ENCODE peak calls at places on chromosomes 1 and 21, in seven cellular contexts. R, M, H, F, A, G and S are unnamed samples.

GRCh38 chr1:26471498-26472329 is 526 bp upstream of the HMGN2 start:
- DNase-seq in H (peak; percentile 80), F (peak; percentile 81), G (peak; percentile 18), M (no peak), A (no peak), R (peak; percentile 57), S (peak; percentile 90)

GRCh38 chr1:58755468-58755872 is 28.4 kb downstream of the JUN start:
- DNase-seq in G (peak; percentile 41), H (peak; percentile 71), M (no peak), F (peak; percentile 68), R (peak; percentile 38), A (no peak), S (peak; percentile 69)

GRCh38 chr21:31180256-31181088 is 142.2 kb upstream of the KRTAP19-8 start:
- DNase-seq in A (no peak), M (no peak), G (peak; percentile 9), F (no peak), H (no peak), R (no peak), S (no peak)

GRCh38 chr1:26391450-26391849 is 18.9 kb upstream of the ZNF683 start:
- DNase-seq in G (peak; percentile 68), R (no peak), H (no peak), F (no peak), M (peak; percentile 31), A (no peak), S (no peak)

GRCh38 chr1:12177999-12178441 is 11.2 kb downstream of the TNFRSF1B start:
- DNase-seq in M (no peak), R (peak; percentile 63), H (peak; percentile 79), G (no peak), A (no peak), F (peak; percentile 78), S (peak; percentile 82)

GRCh38 chr1:174692313-174692712 is 244.5 kb downstream of the GPR52 start:
- DNase-seq in A (no peak), H (no peak), M (no peak), F (no peak), G (no peak), R (no peak), S (no peak)

GRCh38 chr1:175978476-175978875 is 228.6 kb downstream of the COP1 start:
- DNase-seq in G (no peak), H (no peak), R (no peak), M (no peak), F (no peak), A (no peak), S (no peak)

GRCh38 chr1:243982451-243983018 is 68.5 kb upstream of the ZBTB18 start:
- DNase-seq in R (no peak), F (no peak), H (no peak), A (no peak), G (no peak), M (no peak), S (no peak)

GRCh38 chr1:145942891-145943290 is 14.9 kb downstream of the LIX1L start:
- DNase-seq in A (no peak), M (no peak), G (no peak), H (no peak), R (no peak), F (no peak), S (no peak)

GRCh38 chr1:72286401-72286800 is 4.1 kb upstream of the NEGR1 start:
- DNase-seq in R (no peak), F (no peak), H (no peak), M (no peak), G (no peak), A (no peak), S (no peak)

GRCh38 chr21:31008355-31008754 is 29.9 kb downstream of the KRTAP19-8 start:
- DNase-seq in R (no peak), F (no peak), H (no peak), G (no peak), A (no peak), M (no peak), S (no peak)

GRCh38 chr1:244992833-244993232 is 128.5 kb upstream of the HNRNPU start:
- DNase-seq in H (no peak), R (no peak), F (no peak), M (no peak), G (no peak), A (no peak), S (no peak)

GRCh38 chr1:89566761-89567174 is 42.1 kb downstream of the LRRC8B start:
- DNase-seq in A (no peak), R (no peak), H (peak; percentile 53), F (peak; percentile 84), G (no peak), M (peak; percentile 18), S (peak; percentile 68)

GRCh38 chr1:170204121-170204520 is 58.4 kb downstream of the NTMT2 start:
- DNase-seq in F (no peak), A (no peak), R (no peak), G (no peak), M (no peak), H (no peak), S (no peak)

GRCh38 chr1:17725084-17725718 is 29.9 kb upstream of the ACTL8 start:
- DNase-seq in F (no peak), M (no peak), G (no peak), H (no peak), R (no peak), A (no peak), S (no peak)

GRCh38 chr1:58515794-58516401 is 30.6 kb downstream of the OMA1 start:
- DNase-seq in G (peak; percentile 14), H (peak; percentile 37), F (peak; percentile 47), M (peak; percentile 58), R (peak; percentile 38), A (no peak), S (no peak)

GRCh38 chr1:79325705-79326104 is 319.2 kb upstream of the ADGRL4 start:
- DNase-seq in R (no peak), A (no peak), G (no peak), F (no peak), M (no peak), H (no peak), S (no peak)

GRCh38 chr1:24112381-24113169 is 640 bp upstream of the MYOM3 start:
- DNase-seq in R (peak; percentile 69), G (peak; percentile 25), F (peak; percentile 56), H (peak; percentile 72), A (no peak), M (peak; percentile 85), S (peak; percentile 86)

GRCh38 chr1:187267745-187268277 is 439.1 kb downstream of the PLA2G4A start:
- DNase-seq in F (no peak), H (no peak), R (no peak), M (no peak), A (no peak), G (no peak), S (no peak)

GRCh38 chr1:238027366-238027765 is 136.6 kb upstream of the ZP4 start:
- DNase-seq in A (no peak), G (no peak), M (no peak), R (no peak), F (no peak), H (no peak), S (no peak)

GRCh38 chr1:62040450-62040849 is 154.2 kb upstream of the L1TD1 start:
- DNase-seq in G (no peak), H (no peak), A (no peak), F (no peak), R (no peak), M (no peak), S (no peak)

GRCh38 chr21:42466700-42467612 is 29.1 kb downstream of the RSPH1 start:
- DNase-seq in H (no peak), G (no peak), A (no peak), M (peak; percentile 44), R (no peak), F (peak; percentile 64), S (no peak)

GRCh38 chr1:109385417-109385816 is 12.3 kb downstream of the SORT1 start:
- DNase-seq in H (no peak), F (peak; percentile 65), G (no peak), R (no peak), M (no peak), A (no peak), S (no peak)

GRCh38 chr1:235943581-235944114 is 76.9 kb upstream of the LYST start:
- DNase-seq in F (no peak), A (no peak), G (no peak), H (no peak), R (no peak), M (no peak), S (no peak)

GRCh38 chr1:244680667-244681066 is 27.7 kb downstream of the DESI2 start:
- DNase-seq in M (no peak), A (no peak), H (no peak), G (no peak), R (no peak), F (no peak), S (no peak)

GRCh38 chr1:34188418-34188817 is 11.7 kb downstream of the C1orf94 start:
- DNase-seq in R (no peak), A (no peak), H (no peak), M (no peak), F (no peak), G (no peak), S (no peak)

GRCh38 chr1:162336621-162337020 is 40.0 kb downstream of the SPATA46 start:
- DNase-seq in H (no peak), F (no peak), R (no peak), A (no peak), G (no peak), M (no peak), S (no peak)

GRCh38 chr1:29235955-29236742 is at the start of gene PTPRU:
- DNase-seq in F (peak; percentile 78), H (peak; percentile 83), G (peak; percentile 49), A (no peak), R (peak; percentile 84), M (peak; percentile 71), S (peak; percentile 92)
- H3K27ac ChIP-seq in F (peak within 1 kb of the TSS; percentile 74), H (peak within 1 kb of the TSS; percentile 63), G (peak within 1 kb of the TSS; percentile 77), A (peak within 1 kb of the TSS; percentile 84), R (peak within 1 kb of the TSS; percentile 59), M (peak within 1 kb of the TSS; percentile 62), S (peak within 1 kb of the TSS; percentile 77)

GRCh38 chr21:27734146-27734545 is 767.3 kb upstream of the ADAMTS5 start:
- DNase-seq in F (no peak), G (no peak), R (no peak), A (no peak), M (no peak), H (no peak), S (no peak)
- H3K9me3 ChIP-seq in F (no peaks in the 10 kb centered on the region), G (no peaks in the 10 kb centered on the region), R (no peaks in the 10 kb centered on the region), A (no peaks in the 10 kb centered on the region), M (no peaks in the 10 kb centered on the region), H (no peaks in the 10 kb centered on the region), S (no peaks in the 10 kb centered on the region)

GRCh38 chr1:85692730-85693314 is 15.4 kb downstream of the ZNHIT6 start:
- DNase-seq in G (no peak), M (no peak), A (no peak), R (no peak), H (no peak), F (no peak), S (no peak)
- TF ChIP-seq CTCF in G (peak; percentile 64), M (no peak), A (peak; percentile 28), R (peak; percentile 28), H (no peak), F (peak; percentile 52), S (peak; percentile 57)

GRCh38 chr21:38813143-38813542 is 7.4 kb downstream of the ETS2 start:
- DNase-seq in H (no peak), M (no peak), G (no peak), A (no peak), F (no peak), R (no peak), S (no peak)
- H3K27ac ChIP-seq in H (peak overlapping the region; percentile 97), M (no peak overlapping the region), G (no peak overlapping the region), A (peak overlapping the region; percentile 7), F (peak overlapping the region; percentile 5), R (peak overlapping the region; percentile 99), S (peak overlapping the region; percentile 97)

DNA sequence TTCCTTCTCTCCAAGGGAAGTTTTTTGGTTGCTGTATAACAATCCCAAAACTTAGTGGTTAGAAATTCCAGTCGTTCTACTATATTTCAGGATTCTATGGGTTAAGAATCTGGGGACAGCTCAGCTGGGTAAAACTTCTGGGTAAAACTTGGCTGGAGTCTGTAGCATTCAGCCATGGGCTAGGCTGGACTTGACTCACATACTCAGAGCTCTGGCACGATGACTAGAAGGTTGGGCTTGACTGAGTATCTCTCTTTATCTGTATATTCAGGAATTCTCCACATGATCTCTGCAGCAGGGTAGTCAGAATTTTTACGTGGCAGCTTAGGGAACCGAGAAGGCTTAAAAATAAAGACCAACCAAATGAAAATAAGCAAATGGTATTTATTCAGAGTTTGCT is 28.2 kb upstream of the HRNR start:
- DNase-seq in H (no peak), R (no peak), F (no peak), G (no peak), A (no peak), M (no peak), S (no peak)
- H3K9me3 ChIP-seq in H (no peaks in the 10 kb centered on the region), R (no peaks in the 10 kb centered on the region), F (no peaks in the 10 kb centered on the region), G (no peaks in the 10 kb centered on the region), A (no peaks in the 10 kb centered on the region), M (peaks cover 4% of the 10 kb centered on the region), S (no peaks in the 10 kb centered on the region)